ENCODE peak calls at places on chromosomes 6 and 20, in six cellular contexts. Q is endodermal cell, C is testis, E is mammary epithelial cell, L is cardiac muscle cell, W is WERI-Rb-1. V is an unnamed sample.

GRCh38 chr6:17869010-17869752 is 118.3 kb downstream of the KIF13A start:
- DNase-seq in C (no peak), E (peak; percentile 72), Q (no peak), W (peak; percentile 37), L (no peak), V (no peak)

GRCh38 chr20:31818376-31818908 is 714 bp upstream of the MYLK2 start:
- DNase-seq in L (no peak), C (no peak), Q (no peak), E (no peak), W (no peak), V (no peak)

GRCh38 chr20:63513207-63513606 is 7.4 kb upstream of the PPDPF start:
- DNase-seq in L (no peak), W (no peak), Q (no peak), C (no peak), E (no peak), V (no peak)

GRCh38 chr6:158142789-158143188 is 25.3 kb downstream of the SERAC1 start:
- DNase-seq in Q (no peak), L (peak; percentile 43), C (no peak), W (no peak), E (peak; percentile 93), V (no peak)

GRCh38 chr6:107666084-107666981 is 157.8 kb downstream of the SCML4 start:
- DNase-seq in W (peak; percentile 24), E (no peak), Q (no peak), C (no peak), L (peak; percentile 49), V (no peak)

GRCh38 chr6:127515234-127515793 is 3.8 kb downstream of the MTCL3 start:
- DNase-seq in W (peak; percentile 87), C (no peak), E (peak; percentile 2), L (peak; percentile 38), Q (peak; percentile 88), V (no peak)

GRCh38 chr6:11912420-11912819 is 99.7 kb upstream of the HIVEP1 start:
- DNase-seq in L (no peak), Q (no peak), C (no peak), E (no peak), W (no peak), V (no peak)

GRCh38 chr20:44422083-44422482 is 53.6 kb upstream of the TTPAL start:
- DNase-seq in L (no peak), W (no peak), E (peak; percentile 89), Q (no peak), C (no peak), V (no peak)

GRCh38 chr6:149846321-149846720 is 17.8 kb downstream of the LRP11 start:
- DNase-seq in W (no peak), Q (peak; percentile 51), C (peak; percentile 53), E (peak; percentile 74), L (peak; percentile 85), V (no peak)

GRCh38 chr6:150412221-150412620 is 43.4 kb downstream of the IYD start:
- DNase-seq in L (no peak), Q (no peak), E (no peak), W (no peak), C (no peak), V (no peak)

GRCh38 chr20:45306431-45306982 is at the start of gene RBPJL:
- DNase-seq in E (no peak), W (no peak), L (peak; percentile 14), C (peak; percentile 38), Q (peak; percentile 87), V (peak; percentile 59)

GRCh38 chr20:58224097-58224496 is 4.4 kb downstream of the ANKRD60 start:
- DNase-seq in L (no peak), W (no peak), C (no peak), E (no peak), Q (no peak), V (no peak)

GRCh38 chr6:17986656-17987575 is 519 bp downstream of the KIF13A start:
- DNase-seq in Q (peak; percentile 83), W (peak; percentile 61), L (peak; percentile 52), E (peak; percentile 48), C (peak; percentile 69), V (no peak)

GRCh38 chr20:38825901-38826625 is 20.6 kb downstream of the PPP1R16B start:
- DNase-seq in Q (peak; percentile 68), E (peak; percentile 30), C (no peak), L (peak; percentile 70), W (peak; percentile 73), V (no peak)

GRCh38 chr20:50191566-50192363 is 1.1 kb downstream of the CEBPB start:
- DNase-seq in E (peak; percentile 46), W (peak; percentile 51), L (peak; percentile 59), Q (peak; percentile 84), C (peak; percentile 66), V (peak; percentile 51)

GRCh38 chr6:140090871-140091270 is 716.4 kb upstream of the CITED2 start:
- DNase-seq in L (no peak), C (no peak), Q (no peak), E (no peak), W (no peak), V (no peak)

GRCh38 chr6:77816766-77817270 is 164.0 kb downstream of the MEI4 start:
- DNase-seq in E (peak; percentile 3), L (no peak), W (no peak), Q (no peak), C (no peak), V (no peak)

DNA sequence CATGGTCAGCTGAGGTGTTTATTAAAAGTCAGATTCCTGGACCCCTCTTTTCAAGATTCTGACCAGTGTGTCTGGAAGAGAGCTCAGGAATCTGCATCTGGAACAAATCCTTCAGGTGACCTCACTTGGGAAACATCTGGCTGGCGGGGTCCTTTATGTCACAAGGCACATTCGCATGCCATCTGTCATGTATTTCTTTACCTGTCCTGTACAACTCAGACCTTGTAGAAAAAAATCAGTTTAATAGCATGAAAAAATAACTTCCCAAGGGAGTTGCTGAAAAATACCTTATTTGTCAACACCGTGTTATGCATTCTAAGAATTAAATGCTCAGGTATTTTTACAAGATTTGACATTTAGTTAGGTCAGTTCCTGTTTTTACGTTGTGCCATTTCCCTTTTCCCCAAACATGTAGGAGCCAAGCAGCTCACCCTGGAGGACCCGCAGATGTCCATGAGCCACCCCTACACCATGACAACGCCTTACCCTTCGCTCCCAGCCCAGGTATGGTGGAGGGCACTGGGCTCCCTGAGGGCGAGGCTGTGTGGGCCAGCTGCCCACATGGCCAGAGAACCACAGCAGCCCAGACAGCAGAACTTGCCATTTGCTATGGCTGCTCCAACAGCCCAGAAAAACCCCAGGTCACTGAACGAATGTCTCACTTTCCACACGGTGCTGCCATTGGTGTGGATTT is 4.0 kb downstream of the IRF4 start:
- DNase-seq in L (no peak), E (no peak), W (no peak), C (no peak), Q (no peak), V (no peak)
- H3K27me3 ChIP-seq in L (peaks cover 81% of the 10 kb centered on the region), E (peaks cover 40% of the 10 kb centered on the region), W (peaks cover 87% of the 10 kb centered on the region), C (no peaks in the 10 kb centered on the region), Q (peaks cover 73% of the 10 kb centered on the region), V (no peaks in the 10 kb centered on the region)

GRCh38 chr20:2387580-2387979 is 6.9 kb downstream of the TGM6 start:
- DNase-seq in C (no peak), W (no peak), Q (no peak), E (no peak), L (no peak), V (no peak)
- TF ChIP-seq CTCF in C (no peak), W (no peak), Q (no peak), E (no peak), L (no peak), V (no peak)

GRCh38 chr6:5763871-5764270 is 242.9 kb downstream of the NRN1 start:
- DNase-seq in C (no peak), W (no peak), E (no peak), Q (peak; percentile 35), L (peak; percentile 13), V (no peak)
- H3K4me3 ChIP-seq in C (no peak overlapping the region), W (no peak overlapping the region), E (no peak overlapping the region), Q (no peak overlapping the region), L (no peak overlapping the region), V (no peak overlapping the region)

GRCh38 chr6:33030245-33030644 is 20.9 kb upstream of the HLA-DOA start:
- DNase-seq in C (no peak), E (no peak), W (no peak), Q (no peak), L (no peak), V (no peak)

GRCh38 chr6:33029297-33030184 is 20.1 kb upstream of the HLA-DOA start:
- DNase-seq in E (no peak), L (peak; percentile 29), C (peak; percentile 40), Q (no peak), W (peak; percentile 45), V (no peak)

GRCh38 chr6:33040157-33040556 is 30.8 kb upstream of the HLA-DOA start:
- DNase-seq in L (no peak), Q (no peak), W (no peak), C (no peak), E (no peak), V (no peak)

GRCh38 chr6:33036512-33036911 is 27.1 kb upstream of the HLA-DOA start:
- DNase-seq in C (no peak), Q (no peak), E (no peak), L (no peak), W (no peak), V (no peak)

GRCh38 chr6:33034554-33034953 is 25.2 kb upstream of the HLA-DOA start:
- DNase-seq in Q (no peak), L (no peak), W (no peak), C (no peak), E (no peak), V (no peak)
- H3K27me3 ChIP-seq in Q (no peaks in the 10 kb centered on the region), L (peaks cover 4% of the 10 kb centered on the region), W (no peaks in the 10 kb centered on the region), C (no peaks in the 10 kb centered on the region), E (no peaks in the 10 kb centered on the region), V (no peaks in the 10 kb centered on the region)

GRCh38 chr6:165117121-165117520 is 192.3 kb downstream of the C6orf118 start:
- DNase-seq in W (no peak), Q (no peak), E (no peak), L (no peak), C (no peak), V (no peak)
- TF ChIP-seq CTCF in W (no peak), Q (no peak), E (no peak), L (no peak), C (no peak), V (no peak)

DNA sequence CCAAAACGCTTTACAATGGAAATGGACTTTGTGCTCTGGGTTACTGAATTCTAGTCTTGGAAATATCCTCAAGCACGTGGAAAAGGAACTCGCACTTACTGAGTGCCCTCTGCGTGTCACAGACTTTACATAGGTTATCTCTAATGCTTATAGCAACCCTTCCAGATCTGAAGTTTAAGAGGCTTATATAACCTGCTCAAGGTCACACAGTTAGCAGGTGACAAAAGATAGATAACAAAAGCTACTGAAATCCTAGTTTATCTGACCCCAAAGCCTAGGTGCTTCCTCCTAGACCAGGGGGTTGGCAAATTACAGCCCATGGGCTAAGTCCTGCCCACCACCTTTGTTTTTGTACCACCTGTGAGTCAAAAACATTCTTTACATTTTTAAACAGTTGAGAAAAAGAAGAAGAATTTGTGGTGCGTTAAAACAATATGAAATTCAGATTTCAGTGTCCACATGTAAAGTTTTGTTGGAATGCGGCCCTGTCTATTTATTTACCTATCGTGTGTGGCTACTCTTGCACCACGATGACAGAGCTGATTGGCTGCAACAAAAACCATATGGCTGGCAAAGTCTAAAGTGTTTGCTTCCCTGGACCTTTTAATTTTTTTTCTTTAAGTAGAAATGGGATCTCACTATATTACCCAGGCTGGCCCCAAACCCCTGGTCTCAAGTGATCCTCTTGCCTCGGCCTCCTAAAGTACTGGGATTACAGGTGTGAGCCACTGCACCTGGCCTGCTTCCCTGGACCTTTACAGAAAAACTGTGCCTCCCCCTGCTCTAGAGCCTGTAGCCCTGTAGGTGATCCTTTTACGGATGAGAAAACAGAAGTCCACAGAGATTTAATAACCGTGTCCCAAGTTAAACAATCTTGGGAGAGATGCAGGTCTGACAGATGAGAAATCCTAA is 110.2 kb upstream of the RREB1 start:
- DNase-seq in E (no peak), Q (no peak), C (no peak), W (peak; percentile 32), L (no peak), V (no peak)
- H3K4me3 ChIP-seq in E (no peak overlapping the region), Q (no peak overlapping the region), C (no peak overlapping the region), W (no peak overlapping the region), L (no peak overlapping the region), V (no peak overlapping the region)

GRCh38 chr6:26233608-26234420 is 131.2 kb upstream of the BTN3A2 start:
- DNase-seq in E (peak; percentile 60), C (peak; percentile 70), Q (peak; percentile 82), W (no peak), L (peak; percentile 68), V (peak; percentile 62)
- H3K27me3 ChIP-seq in E (no peaks in the 10 kb centered on the region), C (peaks cover 4% of the 10 kb centered on the region), Q (peaks cover 9% of the 10 kb centered on the region), W (no peaks in the 10 kb centered on the region), L (no peaks in the 10 kb centered on the region), V (no peaks in the 10 kb centered on the region)